ENCODE peak calls at places on chromosomes 16 and 17, in ten cellular contexts. N, P, K, W, L, I, Z, U, J and B are unnamed samples.
A peak's percentile ranks its signal among the peaks of the same experiment; 100 is the strongest.

GRCh38 chr16:24288516-24288915 is 32.4 kb downstream of the CACNG3 start:
- DNase-seq in Z (no peak), U (no peak), I (no peak), W (no peak), P (no peak), J (no peak), N (no peak), K (no peak), L (no peak), B (no peak)

GRCh38 chr16:9852003-9852402 is 330.2 kb downstream of the GRIN2A start:
- DNase-seq in W (peak; percentile 77), Z (no peak), N (no peak), L (no peak), J (no peak), P (no peak), U (no peak), I (no peak), K (no peak), B (no peak)

GRCh38 chr17:39404542-39405378 is 3.3 kb upstream of the FBXL20 start:
- DNase-seq in U (no peak), N (peak; percentile 19), P (peak; percentile 67), J (no peak), W (no peak), Z (no peak), K (peak; percentile 16), L (no peak), I (no peak), B (no peak)

GRCh38 chr16:9079430-9079812 is 12.0 kb upstream of the HAPSTR1 start:
- DNase-seq in K (no peak), U (no peak), Z (no peak), P (no peak), L (no peak), W (no peak), J (no peak), N (no peak), I (no peak), B (no peak)

GRCh38 chr17:4969551-4970231 is 2.1 kb upstream of the SPAG7 start:
- DNase-seq in K (no peak), Z (no peak), J (no peak), W (no peak), I (no peak), L (no peak), U (peak; percentile 60), N (no peak), P (no peak), B (no peak)

GRCh38 chr17:74770498-74771318 is 5.4 kb downstream of the NAT9 start:
- DNase-seq in W (no peak), I (peak; percentile 82), U (no peak), N (peak; percentile 55), Z (no peak), P (peak; percentile 77), L (peak; percentile 71), K (no peak), J (peak; percentile 89), B (peak; percentile 89)

GRCh38 chr17:35432176-35433074 is at the start of gene SLFN12:
- DNase-seq in Z (peak; percentile 67), N (no peak), W (no peak), P (no peak), L (peak; percentile 62), J (no peak), I (peak; percentile 71), U (peak; percentile 87), K (no peak), B (peak; percentile 53)

GRCh38 chr17:19250421-19251141 is 13.4 kb downstream of the EPN2 start:
- DNase-seq in L (peak; percentile 54), I (no peak), K (no peak), W (no peak), U (peak; percentile 81), P (no peak), Z (no peak), N (no peak), J (no peak), B (no peak)

GRCh38 chr16:73190688-73191087 is 142.8 kb upstream of the ZFHX3 start:
- DNase-seq in L (no peak), K (no peak), P (no peak), U (no peak), W (no peak), J (no peak), N (no peak), Z (no peak), I (no peak), B (no peak)

GRCh38 chr16:3149630-3150345 is 15.0 kb downstream of the ZNF213 start:
- DNase-seq in K (no peak), P (peak; percentile 83), N (peak; percentile 83), I (peak; percentile 87), L (peak; percentile 81), W (no peak), Z (no peak), U (peak; percentile 83), J (peak; percentile 94), B (peak; percentile 73)

GRCh38 chr17:70107441-70107840 is 32.4 kb downstream of the KCNJ16 start:
- DNase-seq in W (no peak), P (no peak), K (no peak), J (no peak), Z (no peak), U (no peak), N (no peak), I (no peak), L (no peak), B (no peak)

GRCh38 chr17:1486802-1487695 is 5.4 kb downstream of the MYO1C start:
- DNase-seq in L (peak; percentile 79), J (peak; percentile 95), W (no peak), N (peak; percentile 25), P (peak; percentile 92), Z (peak; percentile 40), K (peak; percentile 94), U (peak; percentile 96), I (peak; percentile 79), B (peak; percentile 90)

GRCh38 chr16:3363793-3364192 is 8.1 kb downstream of the OR2C1 start:
- DNase-seq in P (peak; percentile 37), I (no peak), J (no peak), U (no peak), W (no peak), L (no peak), N (peak; percentile 22), K (no peak), Z (no peak), B (no peak)

GRCh38 chr17:67244621-67245072 is 349 bp downstream of the HELZ start:
- DNase-seq in I (no peak), N (peak; percentile 76), P (no peak), W (no peak), L (peak; percentile 59), Z (no peak), K (no peak), U (no peak), J (no peak), B (no peak)

GRCh38 chr17:31408586-31408985 is 17.1 kb downstream of the RAB11FIP4 start:
- DNase-seq in U (no peak), P (no peak), N (no peak), Z (no peak), I (no peak), L (no peak), W (no peak), J (no peak), K (no peak), B (no peak)

GRCh38 chr16:59597269-59597668 is 863.2 kb upstream of the GOT2 start:
- DNase-seq in Z (no peak), N (no peak), K (no peak), L (no peak), W (no peak), J (no peak), U (no peak), P (no peak), I (no peak), B (no peak)

GRCh38 chr16:59591480-59591879 is 857.4 kb upstream of the GOT2 start:
- DNase-seq in Z (no peak), J (no peak), P (no peak), K (no peak), I (no peak), N (no peak), L (no peak), W (no peak), U (no peak), B (no peak)

GRCh38 chr16:59593256-59593655 is 859.1 kb upstream of the GOT2 start:
- DNase-seq in I (no peak), K (no peak), L (no peak), J (no peak), W (no peak), U (no peak), Z (no peak), P (no peak), N (no peak), B (no peak)
- TF ChIP-seq EP300 in I (no peak), K (no peak), L (no peak), J (no peak), W (no peak), U (no peak), Z (no peak), P (no peak), N (no peak), B (no peak)

GRCh38 chr16:48850097-48850496 is 240.1 kb upstream of the N4BP1 start:
- DNase-seq in I (no peak), K (no peak), Z (no peak), L (no peak), P (no peak), J (no peak), W (no peak), U (no peak), N (no peak), B (no peak)

GRCh38 chr16:48852955-48853354 is 243.0 kb upstream of the N4BP1 start:
- DNase-seq in I (no peak), P (no peak), L (no peak), K (no peak), Z (no peak), W (no peak), U (no peak), N (no peak), J (peak; percentile 13), B (no peak)
- TF ChIP-seq EP300 in I (no peak), P (no peak), L (no peak), K (no peak), Z (no peak), W (no peak), U (no peak), N (no peak), J (no peak), B (no peak)

DNA sequence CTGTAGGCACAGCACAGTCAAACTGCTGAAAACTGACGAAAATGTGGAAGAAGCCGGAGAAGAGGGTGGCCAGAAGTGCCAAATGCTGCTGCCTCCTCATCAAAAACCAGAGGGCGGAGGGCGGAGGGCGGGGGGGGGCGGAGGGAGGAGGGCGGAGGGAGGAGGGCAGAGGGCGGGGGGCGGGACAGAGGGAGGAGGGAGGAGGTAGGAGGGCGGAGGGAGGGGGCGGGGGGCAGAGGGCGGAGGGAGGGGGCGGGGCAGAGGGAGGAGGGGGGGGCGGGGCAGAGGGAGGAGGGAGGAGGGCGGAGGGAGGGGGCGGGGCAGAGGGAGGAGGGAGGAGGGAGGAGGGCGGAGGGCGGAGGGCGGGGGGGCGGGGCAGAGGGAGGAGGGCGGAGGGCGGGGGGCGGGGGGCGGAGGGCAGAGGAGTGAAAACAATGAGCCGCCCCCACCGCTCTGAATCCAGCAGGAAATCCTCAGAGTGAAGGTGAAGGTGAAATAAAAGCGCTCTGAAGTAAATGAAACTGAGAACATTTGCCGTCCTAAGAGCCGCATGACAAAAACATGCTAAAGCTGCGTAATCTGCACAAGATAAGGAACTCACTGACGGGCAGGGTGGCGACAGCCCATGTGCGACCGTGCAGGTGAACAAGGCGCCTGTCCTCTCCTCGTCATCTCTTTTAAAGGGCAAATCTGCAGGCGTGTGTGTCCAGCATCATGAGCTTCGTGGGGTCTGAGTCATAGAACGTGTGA is 22.6 kb upstream of the CBFA2T3 start:
- DNase-seq in J (no peak), L (no peak), P (no peak), N (peak; percentile 79), Z (no peak), I (no peak), U (no peak), W (no peak), K (no peak), B (no peak)
- TF ChIP-seq EP300 in J (no peak), L (no peak), P (no peak), N (peak; percentile 29), Z (no peak), I (no peak), U (no peak), W (no peak), K (no peak), B (no peak)

GRCh38 chr17:81246679-81247338 is 7.7 kb downstream of the NDUFAF8 start:
- DNase-seq in J (peak; percentile 79), N (no peak), I (no peak), K (no peak), U (no peak), Z (no peak), W (no peak), P (no peak), L (no peak), B (no peak)
- TF ChIP-seq EP300 in J (no peak), N (no peak), I (no peak), K (no peak), U (no peak), Z (no peak), W (no peak), P (no peak), L (no peak), B (no peak)